ENCODE peak calls at places on chromosomes 11 and 22, in nine cellular contexts. Q, A, N, E, Z, C, H, S and V are unnamed samples.

GRCh38 chr11:31560842-31561476 is 51.4 kb downstream of the ELP4 start:
- DNase-seq in Z (no peak), H (no peak), E (no peak), C (no peak), S (no peak), N (no peak), A (no peak), Q (no peak), V (no peak)

GRCh38 chr11:124884340-124884739 is 13.3 kb downstream of the ROBO4 start:
- DNase-seq in N (no peak), Q (no peak), E (no peak), Z (no peak), A (no peak), S (no peak), H (no peak), C (no peak), V (no peak)

GRCh38 chr11:14773755-14774154 is 118.3 kb downstream of the CYP2R1 start:
- DNase-seq in Z (no peak), C (no peak), S (peak), Q (no peak), N (no peak), E (no peak), H (no peak), A (no peak), V (no peak)

GRCh38 chr22:37929390-37929789 is 23.3 kb downstream of the MICALL1 start:
- DNase-seq in S (no peak), N (no peak), C (no peak), H (no peak), E (no peak), Z (no peak), Q (no peak), A (no peak), V (no peak)

GRCh38 chr22:49301398-49302149 is 526.1 kb downstream of the BRD1 start:
- DNase-seq in E (no peak), A (no peak), N (peak), Q (no peak), Z (no peak), C (no peak), S (no peak), H (no peak), V (no peak)

GRCh38 chr11:44963071-44963575 is 12.4 kb upstream of the TP53I11 start:
- DNase-seq in Z (no peak), H (no peak), S (no peak), E (no peak), N (no peak), A (no peak), Q (no peak), C (no peak), V (no peak)

GRCh38 chr11:487571-488021 is 19.4 kb downstream of the RNH1 start:
- DNase-seq in N (no peak), E (no peak), A (no peak), S (no peak), C (no peak), H (no peak), Q (no peak), Z (no peak), V (no peak)

GRCh38 chr11:16840951-16841350 is 102.5 kb downstream of the C11orf58 start:
- DNase-seq in A (no peak), S (no peak), N (no peak), H (no peak), E (no peak), Q (no peak), C (no peak), Z (no peak), V (no peak)

GRCh38 chr11:134980819-134981710 is 569.0 kb upstream of the B3GAT1 start:
- DNase-seq in Z (no peak), H (no peak), C (no peak), N (no peak), E (no peak), Q (no peak), S (no peak), A (no peak), V (no peak)